ENCODE peak calls at places on chromosomes 6 and 20, in nine cellular contexts. E is heart left ventricle; T is GM23248; O is CD8-positive, alpha-beta T cell; N is CD4-positive, CD25-positive, alpha-beta regulatory T cell; V is upper lobe of right lung; Q is cardiac muscle cell; F is mesenchymal stem cell; D is uterus. J is an unnamed sample.

GRCh38 chr6:6057442-6058053 is 50.8 kb upstream of the NRN1 start:
- DNase-seq in E (no peak), O (no peak), D (no peak), V (no peak), T (peak; percentile 57), F (peak; percentile 28), N (peak; percentile 15), Q (peak; percentile 73), J (no peak)

GRCh38 chr6:2215342-2215741 is 30.1 kb downstream of the GMDS start:
- DNase-seq in F (no peak), O (no peak), E (no peak), V (no peak), Q (no peak), D (no peak), N (no peak), T (no peak), J (no peak)

GRCh38 chr20:13231031-13231752 is 10.1 kb downstream of the ISM1 start:
- DNase-seq in O (peak; percentile 38), E (no peak), Q (no peak), T (peak; percentile 88), D (no peak), N (peak; percentile 52), V (no peak), F (no peak), J (no peak)

GRCh38 chr6:7238900-7239589 is 74.0 kb downstream of the SSR1 start:
- DNase-seq in E (peak; percentile 85), V (peak; percentile 94), Q (peak; percentile 90), N (peak; percentile 50), D (peak; percentile 70), F (peak; percentile 75), O (peak; percentile 80), T (peak; percentile 88), J (peak; percentile 94)

GRCh38 chr6:109369724-109370123 is 12.5 kb downstream of the CD164 start:
- DNase-seq in F (no peak), T (no peak), N (no peak), Q (no peak), E (no peak), D (no peak), V (no peak), O (no peak), J (no peak)

GRCh38 chr6:137715589-137716045 is 151.4 kb upstream of the TNFAIP3 start:
- DNase-seq in N (peak; percentile 80), Q (no peak), F (peak; percentile 93), E (no peak), O (peak; percentile 55), T (peak; percentile 68), V (no peak), D (no peak), J (no peak)

GRCh38 chr6:56144538-56145324 is 102.6 kb downstream of the COL21A1 start:
- DNase-seq in E (no peak), V (no peak), T (peak; percentile 88), Q (no peak), N (no peak), D (no peak), O (no peak), F (peak; percentile 54), J (no peak)

GRCh38 chr6:139888691-139889122 is 514.3 kb upstream of the CITED2 start:
- DNase-seq in E (no peak), Q (peak; percentile 62), N (no peak), V (no peak), T (no peak), D (no peak), O (no peak), F (peak; percentile 22), J (no peak)

GRCh38 chr6:28943557-28944411 is 20.0 kb upstream of the TRIM27 start:
- DNase-seq in F (peak; percentile 82), N (peak; percentile 47), O (peak; percentile 44), D (peak; percentile 69), E (peak; percentile 79), T (peak; percentile 77), V (peak; percentile 87), Q (peak; percentile 64), J (peak; percentile 85)

GRCh38 chr6:52985228-52985627 is 9.9 kb downstream of the GSTA4 start:
- DNase-seq in F (no peak), N (no peak), D (no peak), V (no peak), O (no peak), Q (no peak), E (no peak), T (no peak), J (no peak)

DNA sequence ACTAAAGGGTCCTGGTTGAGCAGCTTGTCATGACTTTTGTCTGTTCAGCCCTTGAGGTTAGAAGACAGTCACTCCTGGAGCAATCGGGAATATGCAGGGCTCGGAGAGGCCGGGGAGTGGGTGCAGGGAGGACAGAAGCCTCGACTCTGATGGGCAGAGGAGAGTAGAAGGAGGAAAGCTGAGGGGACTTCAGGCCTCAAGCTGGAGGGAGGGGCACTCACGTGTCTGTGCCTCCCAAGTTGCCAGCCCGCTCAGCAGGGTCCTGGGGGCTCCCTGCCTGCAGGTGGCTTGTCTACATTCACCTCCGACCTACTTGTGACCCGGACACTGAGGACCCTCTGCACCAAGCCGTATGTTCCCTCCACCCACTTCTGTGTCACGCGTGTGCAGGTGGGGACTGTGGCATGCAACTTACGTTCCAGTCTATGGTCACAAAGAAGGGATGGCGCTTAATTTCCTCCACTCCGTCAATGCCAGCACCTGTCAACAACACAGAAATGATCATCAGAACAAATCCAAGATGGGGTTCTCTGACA is 86.8 kb upstream of the MPC1 start:
- DNase-seq in Q (no peak), F (no peak), N (no peak), T (no peak), E (no peak), O (no peak), D (no peak), V (no peak), J (no peak)
- H3K36me3 ChIP-seq in Q (no peaks in the 10 kb centered on the region), F (peaks cover 5% of the 10 kb centered on the region), N (no peaks in the 10 kb centered on the region), T (peaks cover 7% of the 10 kb centered on the region), E (peaks cover 4% of the 10 kb centered on the region), O (no peaks in the 10 kb centered on the region), D (no peaks in the 10 kb centered on the region), V (peaks cover 39% of the 10 kb centered on the region), J (peaks cover 2% of the 10 kb centered on the region)

GRCh38 chr6:63634630-63635029 is 972 bp upstream of the PHF3 start:
- DNase-seq in Q (peak; percentile 33), O (no peak), T (no peak), V (no peak), N (no peak), E (no peak), D (no peak), F (peak; percentile 6), J (no peak)
- H3K4me3 ChIP-seq in Q (peak overlapping the region; percentile 91), O (no peak overlapping the region), T (no peak overlapping the region), V (peak overlapping the region; percentile 84), N (peak overlapping the region; percentile 85), E (no peak overlapping the region), D (no peak overlapping the region), F (no peak overlapping the region), J (no peak overlapping the region)

GRCh38 chr20:57001126-57001767 is 265.2 kb downstream of the BMP7 start:
- DNase-seq in T (no peak), E (no peak), N (no peak), D (no peak), Q (no peak), O (no peak), F (no peak), V (no peak), J (no peak)
- H3K4me1 ChIP-seq in T (no peaks in the 10 kb centered on the region), E (no peaks in the 10 kb centered on the region), N (no peaks in the 10 kb centered on the region), D (no peaks in the 10 kb centered on the region), Q (no peaks in the 10 kb centered on the region), O (no peaks in the 10 kb centered on the region), F (peaks cover 12% of the 10 kb centered on the region), V (no peaks in the 10 kb centered on the region), J (no peaks in the 10 kb centered on the region)

GRCh38 chr6:111013144-111013905 is 31.5 kb downstream of the RPF2 start:
- DNase-seq in O (no peak), F (no peak), D (no peak), V (no peak), E (no peak), Q (no peak), T (no peak), N (no peak), J (no peak)
- H3K36me3 ChIP-seq in O (peaks cover 18% of the 10 kb centered on the region), F (peaks cover 29% of the 10 kb centered on the region), D (no peaks in the 10 kb centered on the region), V (peaks cover 53% of the 10 kb centered on the region), E (peaks cover 5% of the 10 kb centered on the region), Q (peaks cover 27% of the 10 kb centered on the region), T (peaks cover 28% of the 10 kb centered on the region), N (peaks cover 37% of the 10 kb centered on the region), J (peaks cover 2% of the 10 kb centered on the region)

GRCh38 chr6:12992770-12993169 is 276.2 kb downstream of the PHACTR1 start:
- DNase-seq in E (no peak), F (no peak), N (no peak), D (no peak), O (no peak), V (no peak), T (no peak), Q (no peak), J (no peak)
- H3K4me3 ChIP-seq in E (no peak overlapping the region), F (no peak overlapping the region), N (no peak overlapping the region), D (no peak overlapping the region), O (no peak overlapping the region), V (no peak overlapping the region), T (no peak overlapping the region), Q (no peak overlapping the region), J (no peak overlapping the region)

GRCh38 chr6:110886555-110887167 is 12.1 kb downstream of the AMD1 start:
- DNase-seq in F (no peak), V (no peak), Q (no peak), D (no peak), N (no peak), T (no peak), E (no peak), O (no peak), J (no peak)
- H3K4me1 ChIP-seq in F (peaks cover 8% of the 10 kb centered on the region), V (peaks cover 39% of the 10 kb centered on the region), Q (peaks cover 21% of the 10 kb centered on the region), D (peaks cover 5% of the 10 kb centered on the region), N (peaks cover 52% of the 10 kb centered on the region), T (peaks cover 16% of the 10 kb centered on the region), E (peaks cover 32% of the 10 kb centered on the region), O (peaks cover 57% of the 10 kb centered on the region), J (no peaks in the 10 kb centered on the region)

J was measured in aorta.